ENCODE peak calls at places on chromosomes 4 and X, in ten cellular contexts. C is endothelial cell of umbilical vein, B is transverse colon, W is stomach, I is breast epithelium, G is HCT116, J is prostate gland, V is GM12892, Y is sigmoid colon, M is spleen. P is an unnamed sample.

GRCh38 chrX:129759576-129760061 is 20.1 kb upstream of the SASH3 start:
- DNase-seq in C (peak), B (peak), W (peak), I (no peak), G (no peak), J (peak), V (no peak), Y (no peak), M (peak), P (no peak)

GRCh38 chrX:27307546-27307945 is 155.6 kb downstream of the PPP4R3C start:
- DNase-seq in C (peak), B (no peak), W (no peak), I (no peak), G (no peak), J (no peak), V (no peak), Y (no peak), M (no peak), P (no peak)

GRCh38 chrX:75746891-75747639 is 38.0 kb downstream of the MAGEE2 start:
- DNase-seq in C (no peak), B (peak), W (peak), I (peak), G (no peak), J (peak), V (no peak), Y (no peak), M (peak), P (no peak)

GRCh38 chr4:82776925-82777542 is 21.6 kb downstream of the SCD5 start:
- DNase-seq in C (no peak), B (no peak), W (no peak), I (no peak), G (no peak), J (no peak), V (no peak), Y (no peak), M (no peak), P (no peak)

GRCh38 chr4:110631582-110632505 is 9.0 kb upstream of the PITX2 start:
- DNase-seq in C (peak), B (peak), W (peak), I (no peak), G (peak), J (peak), V (peak), Y (peak), M (peak), P (peak)

GRCh38 chr4:54872246-54872645 is 214.5 kb downstream of the KIT start:
- DNase-seq in C (no peak), B (no peak), W (no peak), I (no peak), G (no peak), J (no peak), V (no peak), Y (no peak), M (no peak), P (no peak)

GRCh38 chrX:96373047-96373355 is 311.6 kb upstream of the DIAPH2 start:
- DNase-seq in C (no peak), B (no peak), W (no peak), I (no peak), G (no peak), J (no peak), V (no peak), Y (no peak), M (no peak), P (no peak)

GRCh38 chr4:183857040-183857439 is 48.1 kb upstream of the STOX2 start:
- DNase-seq in C (no peak), B (no peak), W (no peak), I (no peak), G (no peak), J (no peak), V (no peak), Y (no peak), M (no peak), P (no peak)

GRCh38 chr4:145171919-145172318 is 8.5 kb downstream of the OTUD4 start:
- DNase-seq in C (peak), B (no peak), W (no peak), I (no peak), G (no peak), J (no peak), V (no peak), Y (no peak), M (no peak), P (no peak)

GRCh38 chr4:69054578-69055200 is 41.6 kb upstream of the UGT2B7 start:
- DNase-seq in C (peak), B (no peak), W (no peak), I (no peak), G (peak), J (no peak), V (no peak), Y (no peak), M (no peak), P (no peak)

GRCh38 chrX:1164322-1165288 is 47.8 kb downstream of the CRLF2 start:
- DNase-seq in C (no peak), B (no peak), W (no peak), I (peak), G (no peak), J (no peak), V (no peak), Y (peak), M (peak), P (peak)

GRCh38 chrX:78517124-78517523 is 142.0 kb downstream of the RTL3 start:
- DNase-seq in C (no peak), B (no peak), W (no peak), I (no peak), G (no peak), J (no peak), V (no peak), Y (no peak), M (no peak), P (no peak)

GRCh38 chr4:48175806-48176205 is 41.8 kb upstream of the TXK start:
- DNase-seq in C (peak), B (no peak), W (no peak), I (no peak), G (no peak), J (no peak), V (no peak), Y (no peak), M (no peak), P (no peak)

GRCh38 chr4:185885075-185885474 is 73.1 kb upstream of the SORBS2 start:
- DNase-seq in C (no peak), B (no peak), W (no peak), I (no peak), G (no peak), J (no peak), V (no peak), Y (no peak), M (no peak), P (no peak)

GRCh38 chrX:112662559-112663427 is 16.9 kb downstream of the LHFPL1 start:
- DNase-seq in C (no peak), B (no peak), W (no peak), I (no peak), G (no peak), J (no peak), V (no peak), Y (no peak), M (no peak), P (no peak)

GRCh38 chr4:73347497-73347896 is 56.6 kb upstream of the ALB start:
- DNase-seq in C (no peak), B (no peak), W (no peak), I (no peak), G (no peak), J (no peak), V (no peak), Y (no peak), M (no peak), P (no peak)

GRCh38 chr4:7417639-7418038 is 17.1 kb downstream of the PSAPL1 start:
- DNase-seq in C (no peak), B (peak), W (peak), I (peak), G (no peak), J (no peak), V (no peak), Y (peak), M (peak), P (no peak)

GRCh38 chr4:74158561-74159396 is 861 bp downstream of the MTHFD2L start:
- DNase-seq in C (peak), B (no peak), W (no peak), I (no peak), G (no peak), J (no peak), V (no peak), Y (no peak), M (no peak), P (no peak)

GRCh38 chr4:128386761-128387599 is 99.4 kb upstream of the PGRMC2 start:
- DNase-seq in C (peak), B (peak), W (peak), I (peak), G (peak), J (peak), V (no peak), Y (peak), M (no peak), P (no peak)

GRCh38 chrX:153773218-153773611 is 7.6 kb upstream of the SRPK3 start:
- DNase-seq in C (no peak), B (no peak), W (no peak), I (no peak), G (no peak), J (no peak), V (peak), Y (peak), M (peak), P (peak)

GRCh38 chr4:100539706-100540105 is 21.9 kb upstream of the EMCN start:
- DNase-seq in C (peak), B (no peak), W (no peak), I (no peak), G (no peak), J (no peak), V (no peak), Y (no peak), M (no peak), P (no peak)

GRCh38 chr4:145935253-145936141 is 3.1 kb downstream of the ZNF827 start:
- DNase-seq in C (peak), B (peak), W (peak), I (no peak), G (no peak), J (no peak), V (peak), Y (no peak), M (no peak), P (no peak)

GRCh38 chrX:30893206-30893605 is 4.2 kb upstream of the TAB3 start:
- DNase-seq in C (no peak), B (no peak), W (peak), I (no peak), G (no peak), J (no peak), V (no peak), Y (no peak), M (no peak), P (no peak)

GRCh38 chr4:63620271-63620670 is 789.0 kb downstream of the TECRL start:
- DNase-seq in C (no peak), B (no peak), W (no peak), I (no peak), G (no peak), J (no peak), V (no peak), Y (no peak), M (no peak), P (no peak)

GRCh38 chrX:101357166-101357795 is 8.7 kb upstream of the TIMM8A start:
- DNase-seq in C (no peak), B (no peak), W (no peak), I (no peak), G (peak), J (no peak), V (no peak), Y (no peak), M (no peak), P (no peak)

GRCh38 chrX:1754077-1754476 is 139.2 kb downstream of the ASMT start:
- DNase-seq in C (no peak), B (no peak), W (no peak), I (no peak), G (no peak), J (no peak), V (no peak), Y (no peak), M (no peak), P (no peak)

GRCh38 chrX:54695816-54696487 is 102.1 kb downstream of the ITIH6 start:
- DNase-seq in C (no peak), B (no peak), W (no peak), I (no peak), G (no peak), J (no peak), V (peak), Y (no peak), M (no peak), P (peak)

GRCh38 chrX:45191383-45191782 is 9.3 kb downstream of the DIPK2B start:
- DNase-seq in C (no peak), B (no peak), W (no peak), I (no peak), G (no peak), J (no peak), V (no peak), Y (no peak), M (no peak), P (no peak)

GRCh38 chr4:137531951-137532868 is at the start of gene PCDH18:
- DNase-seq in C (peak), B (peak), W (peak), I (peak), G (no peak), J (peak), V (no peak), Y (peak), M (no peak), P (no peak)

GRCh38 chr4:39201963-39202362 is 19.6 kb downstream of the WDR19 start:
- DNase-seq in C (no peak), B (no peak), W (no peak), I (no peak), G (no peak), J (no peak), V (no peak), Y (no peak), M (no peak), P (no peak)

GRCh38 chr4:153137677-153138630 is 66.3 kb upstream of the TRIM2 start:
- DNase-seq in C (no peak), B (no peak), W (no peak), I (no peak), G (no peak), J (no peak), V (no peak), Y (no peak), M (no peak), P (no peak)

GRCh38 chrX:131650637-131651410 is 107.0 kb downstream of the OR13H1 start:
- DNase-seq in C (no peak), B (no peak), W (no peak), I (no peak), G (no peak), J (no peak), V (no peak), Y (no peak), M (no peak), P (no peak)

GRCh38 chr4:23033796-23034195 is 341.1 kb downstream of the GBA3 start:
- DNase-seq in C (no peak), B (no peak), W (no peak), I (no peak), G (no peak), J (no peak), V (no peak), Y (no peak), M (no peak), P (no peak)

GRCh38 chr4:8770518-8771257 is 101.0 kb downstream of the HMX1 start:
- DNase-seq in C (no peak), B (no peak), W (no peak), I (peak), G (no peak), J (no peak), V (no peak), Y (peak), M (peak), P (no peak)

DNA sequence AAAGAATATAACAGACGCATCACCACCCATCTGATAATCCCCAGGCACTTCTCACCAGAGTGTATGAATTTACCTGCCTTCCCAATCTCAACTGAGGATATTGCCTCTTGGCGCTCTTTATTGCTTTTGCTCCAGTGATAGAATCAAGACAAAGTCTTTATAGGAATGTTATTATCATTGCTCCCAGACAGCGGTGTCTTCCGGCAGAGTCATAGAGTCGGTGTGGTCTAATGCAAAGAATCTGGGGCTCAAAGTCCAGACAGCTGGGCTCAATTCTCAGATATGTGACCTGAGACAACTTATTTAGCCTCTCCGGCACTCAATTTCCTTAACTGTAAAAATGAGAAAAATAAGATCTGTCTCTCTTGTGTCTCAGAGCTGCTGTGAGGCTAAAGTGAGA is 106.1 kb upstream of the PAK3 start:
- DNase-seq in C (no peak), B (peak), W (no peak), I (no peak), G (no peak), J (no peak), V (no peak), Y (no peak), M (no peak), P (no peak)
- TF ChIP-seq POLR2AphosphoS5 in C (no peak), B (no peak), W (no peak), I (no peak), G (no peak), J (no peak), V (no peak), Y (no peak), M (no peak), P (no peak)

DNA sequence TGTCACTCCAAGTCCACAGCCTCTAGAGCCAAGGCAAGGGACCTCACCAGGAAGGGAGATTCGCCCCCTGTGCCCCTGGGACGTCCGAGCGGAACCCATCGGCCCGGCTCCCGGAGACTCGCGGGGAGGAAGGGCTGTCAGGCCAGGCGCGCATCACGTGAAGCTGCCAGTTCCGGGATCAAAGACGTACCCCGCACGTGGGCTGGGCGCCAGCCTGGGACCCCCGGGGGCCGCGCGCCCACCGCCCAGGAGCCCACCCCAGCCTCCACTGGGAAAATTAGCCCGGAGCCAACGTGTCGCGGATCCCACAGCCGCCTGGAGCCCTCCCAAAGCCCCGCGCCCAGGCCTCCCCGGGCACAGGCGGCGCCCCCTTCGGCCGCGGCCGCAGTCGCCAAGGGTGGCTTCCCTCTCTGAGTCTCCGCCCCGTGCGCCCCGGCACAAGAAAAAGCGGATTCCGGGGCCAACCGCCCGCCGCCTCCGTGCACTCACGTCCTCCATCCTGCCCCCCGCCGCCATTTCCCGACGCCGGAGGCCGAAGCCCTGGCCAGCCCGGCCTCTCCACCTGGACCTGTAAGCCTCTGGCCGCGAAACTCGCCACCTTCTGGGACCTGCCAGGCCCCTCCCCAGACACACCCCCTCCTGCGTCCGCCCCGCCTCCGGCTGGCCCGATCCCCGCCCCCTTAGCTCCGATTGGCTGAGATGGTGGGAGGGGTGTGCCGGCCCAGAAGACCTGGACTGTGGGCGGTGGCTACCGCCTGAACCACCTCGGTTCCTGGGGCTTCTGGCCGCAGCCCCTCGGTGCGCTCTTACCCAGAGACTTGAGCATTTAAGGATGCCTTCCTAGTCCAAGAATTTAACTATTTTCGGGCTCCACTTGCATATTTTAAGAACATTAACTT is at the start of gene TMEM192:
- DNase-seq in C (peak), B (peak), W (peak), I (peak), G (peak), J (peak), V (peak), Y (peak), M (peak), P (peak)
- TF ChIP-seq POLR2A in C (peak), B (peak), W (no peak), I (peak), G (no peak), J (peak), V (peak), Y (peak), M (no peak), P (peak)

GRCh38 chr4:140841186-140841585 is 85.0 kb upstream of the TBC1D9 start:
- DNase-seq in C (no peak), B (no peak), W (no peak), I (no peak), G (no peak), J (no peak), V (no peak), Y (no peak), M (no peak), P (no peak)

GRCh38 chr4:140837742-140838141 is 81.6 kb upstream of the TBC1D9 start:
- DNase-seq in C (peak), B (no peak), W (no peak), I (no peak), G (no peak), J (no peak), V (no peak), Y (no peak), M (no peak), P (no peak)

GRCh38 chr4:140834866-140835495 is 78.8 kb upstream of the TBC1D9 start:
- DNase-seq in C (no peak), B (no peak), W (no peak), I (no peak), G (no peak), J (no peak), V (no peak), Y (no peak), M (no peak), P (no peak)

GRCh38 chr4:140839396-140839795 is 83.2 kb upstream of the TBC1D9 start:
- DNase-seq in C (no peak), B (no peak), W (no peak), I (no peak), G (no peak), J (no peak), V (no peak), Y (no peak), M (no peak), P (no peak)

GRCh38 chr4:140839888-140840790 is 84.0 kb upstream of the TBC1D9 start:
- DNase-seq in C (no peak), B (no peak), W (no peak), I (no peak), G (no peak), J (peak), V (no peak), Y (no peak), M (no peak), P (no peak)
- TF ChIP-seq POLR2AphosphoS5 in C (no peak), B (no peak), W (no peak), I (no peak), G (no peak), J (peak), V (no peak), Y (peak), M (no peak), P (no peak)

GRCh38 chr4:112145326-112145819 is at the start of gene FAM241A:
- DNase-seq in C (peak), B (peak), W (peak), I (peak), G (peak), J (peak), V (peak), Y (peak), M (peak), P (peak)
- TF ChIP-seq POLR2A in C (peak), B (peak), W (no peak), I (no peak), G (peak), J (peak), V (peak), Y (no peak), M (peak), P (peak)

GRCh38 chrX:115332832-115333231 is 43.3 kb downstream of the LUZP4 start:
- DNase-seq in C (no peak), B (no peak), W (no peak), I (no peak), G (no peak), J (no peak), V (no peak), Y (no peak), M (no peak), P (no peak)
- TF ChIP-seq POLR2AphosphoS5 in C (no peak), B (no peak), W (no peak), I (no peak), G (no peak), J (no peak), V (no peak), Y (no peak), M (no peak), P (no peak)

DNA sequence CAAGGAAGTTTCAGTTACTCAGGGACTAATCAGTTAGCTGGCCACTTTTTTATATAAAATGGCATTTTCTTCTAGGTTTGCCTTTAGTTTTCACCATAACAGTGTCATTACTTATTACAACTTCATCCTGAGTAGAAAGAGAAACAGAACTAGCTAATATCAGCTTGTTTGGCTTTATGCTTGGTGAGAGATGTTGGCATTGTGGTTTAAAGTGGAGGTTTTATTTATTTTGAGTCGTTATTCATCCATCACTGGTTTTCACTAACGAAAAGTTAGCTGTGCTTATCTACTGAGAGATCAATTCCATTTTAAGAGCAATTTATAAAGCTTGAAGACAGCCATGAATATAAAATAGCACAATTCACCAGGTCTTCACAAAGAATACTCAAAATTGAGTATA is 714.5 kb downstream of the GRID2 start:
- DNase-seq in C (no peak), B (no peak), W (no peak), I (no peak), G (no peak), J (no peak), V (no peak), Y (no peak), M (no peak), P (no peak)
- TF ChIP-seq POLR2A in C (no peak), B (no peak), W (no peak), I (no peak), G (no peak), J (no peak), V (no peak), Y (no peak), M (no peak), P (no peak)